ENCODE peak calls at places on chromosomes 12 and 14, in five cellular contexts. B is lower lobe of right lung, R is thoracic aorta, V is PC-9, O is foreskin fibroblast. K is an unnamed sample.
A peak's percentile ranks its signal among the peaks of the same experiment; 100 is the strongest.

GRCh38 chr12:98752726-98753125 is 107.6 kb downstream of the APAF1 start:
- DNase-seq in B (no peak), R (no peak), V (no peak), O (peak; percentile 17), K (no peak)

GRCh38 chr12:107025691-107026090 is 38.7 kb upstream of the MTERF2 start:
- DNase-seq in B (no peak), R (no peak), V (peak; percentile 58), O (no peak), K (no peak)

GRCh38 chr14:59890676-59891075 is 20.1 kb upstream of the RTN1 start:
- DNase-seq in B (no peak), R (no peak), V (no peak), O (no peak), K (no peak)

GRCh38 chr14:71395151-71395604 is 487.9 kb downstream of the PCNX1 start:
- DNase-seq in B (no peak), R (no peak), V (no peak), O (peak; percentile 29), K (no peak)

GRCh38 chr12:116183741-116184141 is 93.8 kb downstream of the MED13L start:
- DNase-seq in B (no peak), R (no peak), V (no peak), O (no peak), K (no peak)

GRCh38 chr14:61589691-61590521 is 105.4 kb upstream of the HIF1A start:
- DNase-seq in B (no peak), R (no peak), V (no peak), O (no peak), K (no peak)

GRCh38 chr12:108822458-108823205 is 34.8 kb downstream of the SSH1 start:
- DNase-seq in B (no peak), R (no peak), V (peak; percentile 54), O (no peak), K (no peak)

GRCh38 chr14:73723799-73724621 is 9.8 kb upstream of the PNMA1 start:
- DNase-seq in B (peak; percentile 79), R (peak; percentile 73), V (peak; percentile 98), O (peak; percentile 98), K (peak; percentile 91)

GRCh38 chr14:66530526-66530925 is 22.6 kb downstream of the GPHN start:
- DNase-seq in B (no peak), R (no peak), V (no peak), O (no peak), K (no peak)

GRCh38 chr12:120468846-120469449 is 600 bp downstream of the SRSF9 start:
- DNase-seq in B (peak; percentile 57), R (no peak), V (no peak), O (peak; percentile 54), K (peak; percentile 68)

GRCh38 chr14:68269136-68269535 is 449.6 kb downstream of the RAD51B start:
- DNase-seq in B (no peak), R (no peak), V (no peak), O (peak; percentile 24), K (no peak)

GRCh38 chr12:109452489-109452888 is 24.6 kb downstream of the KCTD10 start:
- DNase-seq in B (no peak), R (no peak), V (no peak), O (no peak), K (no peak)

GRCh38 chr12:119020377-119021360 is 39.3 kb downstream of the SRRM4 start:
- DNase-seq in B (peak; percentile 74), R (no peak), V (no peak), O (no peak), K (no peak)

GRCh38 chr14:41403360-41403759 is 203.3 kb upstream of the LRFN5 start:
- DNase-seq in B (no peak), R (no peak), V (no peak), O (no peak), K (no peak)

GRCh38 chr14:91330846-91331245 is 86.3 kb upstream of the GPR68 start:
- DNase-seq in B (no peak), R (no peak), V (no peak), O (no peak), K (no peak)

GRCh38 chr14:68089146-68089715 is 269.7 kb downstream of the RAD51B start:
- DNase-seq in B (no peak), R (no peak), V (no peak), O (peak; percentile 21), K (no peak)

GRCh38 chr12:5562581-5562980 is 130.7 kb downstream of the NTF3 start:
- DNase-seq in B (no peak), R (no peak), V (no peak), O (no peak), K (no peak)

GRCh38 chr12:57016348-57016747 is at the start of gene TAC3:
- DNase-seq in B (no peak), R (no peak), V (no peak), O (no peak), K (no peak)

GRCh38 chr12:57011438-57012424 is 4.6 kb downstream of the TAC3 start:
- DNase-seq in B (no peak), R (no peak), V (no peak), O (no peak), K (no peak)

GRCh38 chr12:57009949-57010626 is 3.7 kb upstream of the ZBTB39 start:
- DNase-seq in B (no peak), R (no peak), V (no peak), O (no peak), K (no peak)

GRCh38 chr12:57010627-57011224 is 4.4 kb upstream of the ZBTB39 start:
- DNase-seq in B (no peak), R (no peak), V (no peak), O (no peak), K (no peak)

GRCh38 chr12:57012600-57013465 is 3.5 kb downstream of the TAC3 start:
- DNase-seq in B (no peak), R (no peak), V (no peak), O (no peak), K (no peak)
- TF ChIP-seq CTCF in B (no peak), R (no peak), V (no peak), O (no peak), K (no peak)

GRCh38 chr14:101705733-101706508 is 55.6 kb upstream of the PPP2R5C start:
- DNase-seq in B (peak; percentile 83), R (no peak), V (peak; percentile 61), O (peak; percentile 43), K (peak; percentile 79)
- H3K4me3 ChIP-seq in B (peak overlapping the region; percentile 58), R (peak overlapping the region; percentile 70), V (peak overlapping the region; percentile 32), O (no peak overlapping the region), K (peak overlapping the region; percentile 42)

DNA sequence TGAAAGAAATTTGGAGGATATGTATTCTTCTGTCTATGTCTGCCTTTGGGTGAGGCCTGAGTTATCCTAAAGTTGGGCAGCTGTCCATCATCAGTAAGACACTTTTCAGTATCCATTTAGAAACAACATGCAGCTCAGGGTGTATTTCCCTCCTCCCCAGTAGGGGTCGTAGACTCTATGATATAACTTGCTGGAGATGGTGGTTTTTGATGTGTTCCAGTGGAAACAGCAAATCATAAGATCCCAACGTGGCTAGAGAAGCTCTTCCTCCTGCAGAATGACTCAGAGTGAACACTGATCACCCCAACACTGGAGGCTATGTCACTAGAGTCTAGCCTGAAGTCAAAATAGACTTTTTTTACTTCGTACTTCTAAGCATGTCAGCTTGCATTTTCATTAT is 331.6 kb upstream of the STXBP6 start:
- DNase-seq in B (no peak), R (no peak), V (no peak), O (no peak), K (no peak)
- TF ChIP-seq CTCF in B (no peak), R (no peak), V (no peak), O (no peak), K (no peak)

GRCh38 chr12:51819851-51820720 is 28.4 kb downstream of the FIGNL2 start:
- DNase-seq in B (peak; percentile 36), R (no peak), V (no peak), O (no peak), K (no peak)
- H3K4me3 ChIP-seq in B (peak overlapping the region; percentile 61), R (peak overlapping the region; percentile 63), V (no peak overlapping the region), O (peak overlapping the region; percentile 24), K (peak overlapping the region; percentile 54)

GRCh38 chr12:57460457-57461325 is 1.1 kb downstream of the GLI1 start:
- DNase-seq in B (no peak), R (no peak), V (no peak), O (no peak), K (no peak)
- TF ChIP-seq CTCF in B (no peak), R (no peak), V (no peak), O (no peak), K (no peak)

GRCh38 chr12:127146991-127147718 is 1119.8 kb upstream of the TMEM132C start:
- DNase-seq in B (no peak), R (no peak), V (no peak), O (no peak), K (no peak)

GRCh38 chr12:127145543-127145928 is 1121.4 kb upstream of the TMEM132C start:
- DNase-seq in B (no peak), R (no peak), V (no peak), O (peak; percentile 42), K (no peak)

GRCh38 chr12:127144770-127145169 is 1122.2 kb upstream of the TMEM132C start:
- DNase-seq in B (no peak), R (no peak), V (no peak), O (no peak), K (no peak)

GRCh38 chr12:127147724-127148123 is 1119.2 kb upstream of the TMEM132C start:
- DNase-seq in B (no peak), R (no peak), V (no peak), O (no peak), K (no peak)

GRCh38 chr12:127145929-127146789 is 1120.8 kb upstream of the TMEM132C start:
- DNase-seq in B (peak; percentile 81), R (no peak), V (no peak), O (peak; percentile 92), K (peak; percentile 82)
- H3K4me3 ChIP-seq in B (peak overlapping the region; percentile 69), R (peak overlapping the region; percentile 77), V (no peak overlapping the region), O (peak overlapping the region; percentile 61), K (peak overlapping the region; percentile 54)

GRCh38 chr14:55243813-55244212 is 27.4 kb upstream of the FBXO34 start:
- DNase-seq in B (no peak), R (no peak), V (no peak), O (no peak), K (no peak)

GRCh38 chr14:55249423-55249822 is 21.8 kb upstream of the FBXO34 start:
- DNase-seq in B (no peak), R (no peak), V (no peak), O (peak; percentile 78), K (no peak)

GRCh38 chr14:55240526-55241178 is 30.6 kb upstream of the FBXO34 start:
- DNase-seq in B (no peak), R (no peak), V (no peak), O (peak; percentile 84), K (no peak)

GRCh38 chr14:55241673-55242072 is 29.5 kb upstream of the FBXO34 start:
- DNase-seq in B (no peak), R (no peak), V (no peak), O (no peak), K (no peak)

DNA sequence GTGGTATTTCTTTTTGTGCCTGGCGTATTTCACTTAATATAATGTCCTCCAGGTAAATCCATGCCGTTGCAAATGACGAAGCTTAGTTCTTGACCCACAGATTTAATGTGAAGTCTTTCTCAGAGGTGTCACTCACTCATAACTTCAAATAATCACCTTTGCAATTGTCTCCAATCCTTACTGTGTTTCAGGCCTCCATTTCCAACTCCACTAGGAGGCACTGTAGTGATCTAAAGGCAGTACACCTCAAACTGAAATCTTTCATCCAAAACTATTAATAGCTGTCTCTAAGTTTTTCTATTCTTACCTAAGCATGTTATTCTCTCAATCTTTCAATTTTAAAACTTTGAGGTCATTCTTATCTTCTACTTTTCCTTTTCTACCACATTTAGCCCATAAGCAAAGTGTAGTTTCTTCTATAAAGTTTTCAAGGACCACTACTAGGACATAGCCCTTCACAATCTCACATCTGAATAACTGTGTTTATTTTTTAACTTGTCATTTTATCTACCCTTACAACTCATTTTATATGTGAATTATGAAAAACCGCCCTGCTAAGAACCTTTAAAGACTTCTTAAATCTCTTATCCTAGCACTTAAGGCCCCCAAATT is 25.5 kb upstream of the FBXO34 start:
- DNase-seq in B (no peak), R (no peak), V (no peak), O (peak; percentile 57), K (no peak)
- TF ChIP-seq CTCF in B (peak; percentile 62), R (peak; percentile 63), V (peak; percentile 52), O (peak; percentile 75), K (no peak)

GRCh38 chr12:9244894-9245293 is 36.7 kb upstream of the PZP start:
- DNase-seq in B (no peak), R (no peak), V (no peak), O (no peak), K (no peak)
- H3K4me3 ChIP-seq in B (no peak overlapping the region), R (no peak overlapping the region), V (no peak overlapping the region), O (no peak overlapping the region), K (no peak overlapping the region)